ENCODE peak calls at places on chromosome X, in ten cellular contexts. S is heart right ventricle; V is lung; X is A549; Z is AG10803; I is IMR-90; L is WTC11; J is CD8-positive, alpha-beta T cell; K is Peyer's patch; D is lower lobe of right lung. Y is an unnamed sample.

GRCh38 chrX:120367390-120368100 is 5.7 kb downstream of the ATP1B4 start:
- DNase-seq in S (no peak), V (no peak), X (no peak), Z (no peak), I (no peak), L (no peak), J (no peak), K (no peak), D (no peak), Y (no peak)

GRCh38 chrX:17247144-17247543 is 127.9 kb upstream of the NHS start:
- DNase-seq in S (no peak), V (no peak), X (no peak), Z (no peak), I (no peak), L (no peak), J (no peak), K (no peak), D (no peak), Y (no peak)

GRCh38 chrX:115493015-115493414 is 68.0 kb upstream of the PLS3 start:
- DNase-seq in S (no peak), V (no peak), X (no peak), Z (no peak), I (no peak), L (no peak), J (no peak), K (no peak), D (no peak), Y (no peak)

GRCh38 chrX:11193035-11193469 is 81.9 kb downstream of the HCCS start:
- DNase-seq in S (peak), V (no peak), X (no peak), Z (peak), I (peak), L (no peak), J (no peak), K (no peak), D (no peak), Y (no peak)

GRCh38 chrX:7446815-7447214 is 298.9 kb upstream of the PUDP start:
- DNase-seq in S (no peak), V (no peak), X (no peak), Z (no peak), I (no peak), L (no peak), J (no peak), K (no peak), D (no peak), Y (no peak)

GRCh38 chrX:71996826-71997225 is 86.2 kb downstream of the NHSL2 start:
- DNase-seq in S (peak), V (no peak), X (no peak), Z (peak), I (no peak), L (peak), J (no peak), K (no peak), D (no peak), Y (peak)

GRCh38 chrX:920234-920799 is 289.7 kb downstream of the SHOX start:
- DNase-seq in S (no peak), V (peak), X (no peak), Z (peak), I (no peak), L (no peak), J (peak), K (no peak), D (no peak), Y (peak)

GRCh38 chrX:130347336-130347735 is 7.6 kb downstream of the SLC25A14 start:
- DNase-seq in S (no peak), V (no peak), X (no peak), Z (peak), I (peak), L (no peak), J (no peak), K (no peak), D (no peak), Y (peak)

GRCh38 chrX:24248042-24248441 is 65.8 kb downstream of the SUPT20HL2 start:
- DNase-seq in S (no peak), V (no peak), X (no peak), Z (no peak), I (no peak), L (no peak), J (no peak), K (no peak), D (no peak), Y (no peak)

GRCh38 chrX:65871671-65872311 is 168.1 kb downstream of the VSIG4 start:
- DNase-seq in S (peak), V (no peak), X (peak), Z (peak), I (no peak), L (peak), J (no peak), K (peak), D (no peak), Y (no peak)
- TF ChIP-seq CTCF in S (peak), V (no peak), X (no peak), Z (no peak), I (no peak), L (no peak), J (no peak), K (no peak), D (no peak), Y (no peak)

DNA sequence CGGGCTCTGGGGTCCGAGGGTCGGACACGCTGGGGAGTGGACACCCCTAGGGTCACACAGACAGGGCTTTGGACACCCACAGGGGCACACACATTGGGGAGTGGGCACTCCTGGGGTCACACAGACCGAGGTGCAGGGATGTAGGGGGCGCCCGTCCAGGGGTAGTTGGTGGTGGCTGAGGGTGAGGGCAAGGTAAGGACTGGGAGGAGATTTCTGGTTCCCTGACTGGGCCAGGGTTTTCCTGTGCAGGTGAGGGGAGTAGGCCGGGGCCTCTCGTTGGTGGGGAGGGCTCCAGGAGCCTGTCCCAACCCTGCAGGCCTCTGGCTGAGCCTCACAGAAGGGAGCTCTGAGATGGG is 21.9 kb upstream of the WDR45 start:
- DNase-seq in S (no peak), V (no peak), X (no peak), Z (no peak), I (no peak), L (no peak), J (no peak), K (no peak), D (no peak), Y (no peak)
- TF ChIP-seq CTCF in S (no peak), V (no peak), X (no peak), Z (no peak), I (no peak), L (no peak), J (no peak), K (no peak), D (no peak), Y (peak)

DNA sequence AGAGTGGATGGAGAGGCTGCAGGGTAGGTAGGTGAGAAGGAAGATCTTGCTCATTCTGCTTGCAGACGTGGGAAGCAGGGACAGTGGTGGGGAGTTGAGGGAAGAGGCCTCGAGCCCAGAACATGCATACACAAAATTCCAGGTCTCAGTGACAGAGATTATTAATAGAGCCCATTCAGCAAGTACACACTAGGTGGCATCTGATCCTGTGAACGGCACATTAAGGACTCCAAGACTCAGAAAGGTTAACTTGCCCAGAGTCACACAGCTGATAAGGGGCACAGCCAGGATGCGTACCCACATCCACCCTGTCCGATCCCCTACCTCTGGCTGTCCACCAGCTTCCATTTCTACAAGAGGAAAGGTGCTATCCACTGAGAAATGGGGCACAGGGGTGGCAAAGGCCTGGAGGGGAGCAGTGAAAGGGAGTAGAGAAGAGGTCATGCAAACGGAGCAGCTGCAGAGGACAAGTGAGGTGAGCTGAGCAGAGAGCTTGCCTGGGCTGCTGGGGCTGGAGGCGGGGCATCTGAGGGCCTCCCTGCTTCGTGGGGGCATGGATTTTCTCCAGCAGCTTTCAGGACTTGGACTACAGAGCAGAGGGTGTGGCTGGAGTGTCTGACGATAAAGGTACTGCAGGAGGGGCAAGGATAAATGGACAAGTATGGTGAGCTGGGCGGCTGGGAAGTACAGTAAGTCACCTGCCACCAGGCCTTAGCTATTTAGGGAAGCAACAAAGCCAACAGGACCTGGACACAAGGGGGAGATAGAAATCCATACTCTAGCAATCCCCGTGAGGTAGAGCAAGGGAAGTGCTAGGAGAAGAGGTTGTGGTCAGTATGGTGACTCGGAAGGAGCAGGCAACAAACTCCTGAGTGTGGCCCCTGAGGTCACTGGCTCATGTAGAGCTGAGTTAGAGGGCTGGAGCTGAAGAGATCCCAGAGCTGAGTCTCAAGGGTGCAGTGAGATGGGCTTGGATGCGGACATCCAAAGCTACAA is 11.2 kb downstream of the IDS start:
- DNase-seq in S (peak), V (no peak), X (no peak), Z (no peak), I (no peak), L (no peak), J (no peak), K (no peak), D (no peak), Y (no peak)
- TF ChIP-seq CTCF in S (peak), V (no peak), X (no peak), Z (no peak), I (peak), L (no peak), J (no peak), K (no peak), D (no peak), Y (no peak)

DNA sequence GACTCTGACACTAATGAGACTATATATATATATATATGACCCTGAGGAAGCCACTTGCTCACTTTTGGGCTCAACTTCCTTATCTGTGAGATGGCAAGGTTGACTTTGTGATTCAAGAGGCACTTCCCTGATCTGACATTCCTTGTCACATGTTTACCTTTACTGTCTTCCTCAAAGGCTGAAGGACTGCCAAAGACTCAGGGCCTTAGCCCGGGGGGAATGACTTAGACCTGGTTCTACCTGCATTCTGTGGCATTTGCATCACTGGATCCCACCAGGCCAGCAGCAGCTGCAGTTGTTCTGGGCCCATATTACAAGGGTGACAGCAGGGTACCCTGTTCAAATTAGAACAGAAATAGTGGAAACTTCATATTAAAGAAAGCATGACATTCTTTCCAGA is 3.1 kb upstream of the HS6ST2 start:
- DNase-seq in S (no peak), V (no peak), X (no peak), Z (no peak), I (no peak), L (no peak), J (no peak), K (no peak), D (no peak), Y (no peak)
- TF ChIP-seq CTCF in S (no peak), V (no peak), X (no peak), Z (no peak), I (no peak), L (no peak), J (no peak), K (no peak), D (no peak), Y (no peak)

GRCh38 chrX:39302838-39303237 is 501.6 kb downstream of the MID1IP1 start:
- DNase-seq in S (no peak), V (no peak), X (no peak), Z (no peak), I (no peak), L (no peak), J (no peak), K (no peak), D (no peak), Y (no peak)
- TF ChIP-seq CTCF in S (no peak), V (no peak), X (no peak), Z (no peak), I (no peak), L (no peak), J (no peak), K (no peak), D (no peak), Y (no peak)

DNA sequence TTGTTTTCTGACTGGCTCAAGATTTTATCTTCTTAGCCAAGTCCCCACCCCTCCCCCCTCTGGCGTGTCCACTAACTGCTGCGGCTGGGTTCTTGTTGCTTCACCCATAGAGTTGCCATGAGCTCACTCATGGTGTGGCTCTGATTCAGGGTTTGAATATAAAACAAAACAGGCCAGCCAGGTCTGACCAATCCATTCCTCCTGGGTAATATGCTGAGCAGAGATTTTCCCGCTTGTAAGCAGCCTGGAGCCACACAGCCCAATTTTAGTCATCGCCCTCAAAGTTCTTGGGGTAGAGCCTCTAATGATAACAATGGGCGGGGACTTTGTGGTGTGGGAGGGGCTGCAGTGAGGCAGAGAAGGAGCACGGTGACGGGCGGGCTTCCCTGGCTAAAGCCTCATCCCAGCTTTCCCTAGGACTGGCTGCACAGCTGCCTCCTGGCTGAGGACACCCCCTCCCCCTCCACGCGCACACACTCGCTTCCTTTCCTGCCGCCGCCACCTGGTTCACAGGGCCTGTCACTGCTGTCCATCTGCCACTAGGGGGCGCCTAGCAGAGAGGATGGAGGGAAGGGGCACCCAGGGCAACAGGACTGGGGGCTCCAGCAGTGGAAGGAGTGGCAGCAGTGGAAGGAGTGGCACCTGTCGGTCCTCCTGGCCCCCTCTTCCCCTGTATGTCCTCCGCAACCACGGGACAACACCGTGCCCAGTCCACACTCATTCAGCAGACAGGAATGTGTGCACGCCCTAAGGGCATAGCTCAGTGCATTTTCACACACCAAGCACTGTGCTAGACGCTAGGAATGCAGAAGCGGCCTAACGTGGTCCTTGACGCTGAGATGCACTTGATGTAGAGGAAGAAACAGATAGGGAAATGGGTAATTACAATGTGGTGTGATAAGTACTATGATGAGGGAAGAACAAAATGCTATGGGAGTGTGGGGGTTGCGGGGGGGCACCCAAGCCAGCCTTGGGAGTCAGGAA is 26.8 kb downstream of the PRPS1 start:
- DNase-seq in S (peak), V (peak), X (no peak), Z (peak), I (peak), L (peak), J (peak), K (peak), D (peak), Y (peak)
- TF ChIP-seq CTCF in S (peak), V (peak), X (peak), Z (peak), I (peak), L (peak), J (peak), K (peak), D (peak), Y (peak)

GRCh38 chrX:152915541-152916241 is 17.8 kb downstream of the ZNF185 start:
- DNase-seq in S (no peak), V (no peak), X (peak), Z (no peak), I (peak), L (peak), J (no peak), K (no peak), D (no peak), Y (peak)
- TF ChIP-seq CTCF in S (peak), V (peak), X (peak), Z (peak), I (peak), L (peak), J (peak), K (peak), D (peak), Y (peak)

GRCh38 chrX:139203681-139204575 is 326.6 kb upstream of the F9 start:
- DNase-seq in S (no peak), V (no peak), X (no peak), Z (peak), I (no peak), L (peak), J (no peak), K (no peak), D (peak), Y (no peak)
- TF ChIP-seq CTCF in S (no peak), V (no peak), X (no peak), Z (peak), I (no peak), L (no peak), J (no peak), K (no peak), D (no peak), Y (no peak)

GRCh38 chrX:135923353-135923752 is 29.8 kb downstream of the SAGE1 start:
- DNase-seq in S (no peak), V (no peak), X (peak), Z (no peak), I (no peak), L (peak), J (no peak), K (no peak), D (no peak), Y (peak)
- TF ChIP-seq CTCF in S (no peak), V (no peak), X (peak), Z (peak), I (no peak), L (no peak), J (no peak), K (no peak), D (no peak), Y (peak)

Y was measured in HFFc6.